ENCODE peak calls at places on chromosomes 1 and 21, in nine cellular contexts. O, G, R, J, S, V, X, W and F are unnamed samples.

GRCh38 chr1:60904079-60904852 is 178.1 kb upstream of the NFIA start:
- DNase-seq in O (no peak), G (no peak), R (no peak), J (no peak), S (no peak), V (no peak), X (no peak), W (no peak), F (no peak)

GRCh38 chr1:25550155-25550506 is 6.7 kb downstream of the LDLRAP1 start:
- DNase-seq in O (peak; percentile 51), G (no peak), R (no peak), J (no peak), S (no peak), V (no peak), X (no peak), W (peak; percentile 32), F (no peak)

GRCh38 chr1:196607940-196608339 is 300 bp downstream of the KCNT2 start:
- DNase-seq in O (no peak), G (no peak), R (no peak), J (no peak), S (no peak), V (peak; percentile 58), X (peak; percentile 22), W (no peak), F (no peak)

GRCh38 chr1:156618853-156619581 is at the start of gene HAPLN2:
- DNase-seq in O (no peak), G (no peak), R (no peak), J (no peak), S (no peak), V (peak; percentile 78), X (no peak), W (no peak), F (peak; percentile 38)

GRCh38 chr1:168112673-168113305 is 23.9 kb downstream of the GPR161 start:
- DNase-seq in O (peak; percentile 81), G (no peak), R (peak; percentile 53), J (no peak), S (no peak), V (peak; percentile 88), X (peak; percentile 74), W (peak; percentile 78), F (no peak)

GRCh38 chr1:35707253-35708178 is 11.2 kb downstream of the C1orf216 start:
- DNase-seq in O (no peak), G (no peak), R (peak; percentile 18), J (no peak), S (no peak), V (peak; percentile 97), X (peak; percentile 72), W (no peak), F (no peak)

GRCh38 chr1:18396247-18396646 is 84.5 kb upstream of the KLHDC7A start:
- DNase-seq in O (peak; percentile 0), G (no peak), R (peak; percentile 32), J (no peak), S (no peak), V (no peak), X (no peak), W (no peak), F (no peak)

GRCh38 chr1:67367370-67368345 is 60.0 kb downstream of the IL12RB2 start:
- DNase-seq in O (peak; percentile 14), G (no peak), R (peak; percentile 9), J (no peak), S (no peak), V (peak; percentile 68), X (no peak), W (no peak), F (peak; percentile 69)

GRCh38 chr1:99527078-99527477 is 118.8 kb upstream of the PALMD start:
- DNase-seq in O (peak; percentile 20), G (no peak), R (peak; percentile 17), J (no peak), S (no peak), V (no peak), X (no peak), W (peak; percentile 6), F (peak; percentile 16)

GRCh38 chr1:117600966-117601365 is 4.9 kb upstream of the TENT5C start:
- DNase-seq in O (peak; percentile 46), G (no peak), R (no peak), J (no peak), S (no peak), V (no peak), X (no peak), W (no peak), F (no peak)

GRCh38 chr21:21973806-21974205 is 975.6 kb downstream of the NCAM2 start:
- DNase-seq in O (no peak), G (no peak), R (no peak), J (no peak), S (no peak), V (no peak), X (no peak), W (no peak), F (no peak)

GRCh38 chr1:109140384-109140783 is 26.5 kb downstream of the ELAPOR1 start:
- DNase-seq in O (no peak), G (no peak), R (no peak), J (no peak), S (no peak), V (no peak), X (no peak), W (no peak), F (no peak)

GRCh38 chr21:15820327-15820726 is 90.5 kb downstream of the USP25 start:
- DNase-seq in O (no peak), G (no peak), R (no peak), J (no peak), S (no peak), V (no peak), X (no peak), W (no peak), F (no peak)

GRCh38 chr1:207321790-207322530 is 482 bp downstream of the CD55 start:
- DNase-seq in O (no peak), G (no peak), R (peak; percentile 13), J (no peak), S (no peak), V (peak; percentile 22), X (no peak), W (peak; percentile 26), F (no peak)

GRCh38 chr1:29145739-29146437 is 22.2 kb upstream of the TMEM200B start:
- DNase-seq in O (peak; percentile 95), G (no peak), R (no peak), J (no peak), S (no peak), V (no peak), X (no peak), W (peak; percentile 10), F (peak; percentile 92)

GRCh38 chr1:27284425-27285287 is 37.3 kb upstream of the TMEM222 start:
- DNase-seq in O (peak; percentile 76), G (peak; percentile 84), R (peak; percentile 73), J (peak; percentile 92), S (peak; percentile 80), V (peak; percentile 87), X (peak; percentile 86), W (peak; percentile 51), F (peak; percentile 66)

GRCh38 chr1:170267317-170267716 is 121.6 kb downstream of the NTMT2 start:
- DNase-seq in O (peak; percentile 8), G (no peak), R (no peak), J (no peak), S (no peak), V (no peak), X (no peak), W (no peak), F (no peak)

GRCh38 chr1:169207825-169208520 is 101.5 kb downstream of the ATP1B1 start:
- DNase-seq in O (no peak), G (no peak), R (no peak), J (no peak), S (no peak), V (no peak), X (no peak), W (no peak), F (no peak)

GRCh38 chr1:24562625-24563024 is 6.7 kb downstream of the NCMAP start:
- DNase-seq in O (no peak), G (no peak), R (no peak), J (no peak), S (no peak), V (peak; percentile 49), X (no peak), W (peak; percentile 2), F (no peak)